ENCODE peak calls at places on chromosomes 7 and 10, in five cellular contexts. One of them, this sample, is unnamed.

GRCh38 chr7:106346678-106347217 is 62.0 kb upstream of the NAMPT start:
- DNase-seq in stimulated activated naive CD4-positive, alpha-beta T cell: peak; percentile 34
- DNase-seq in colonic mucosa: no peak
- DNase-seq in A549: peak; percentile 21
- DNase-seq in iris pigment epithelial cell: peak; percentile 97
- DNase-seq in this sample: no peak

GRCh38 chr10:92690211-92691041 is 671 bp downstream of the HHEX start:
- DNase-seq in iris pigment epithelial cell: peak; percentile 90
- DNase-seq in stimulated activated naive CD4-positive, alpha-beta T cell: no peak
- DNase-seq in A549: peak; percentile 46
- DNase-seq in colonic mucosa: peak; percentile 51
- DNase-seq in this sample: no peak

GRCh38 chr7:30679664-30680063 is 2.6 kb downstream of the CRHR2 start:
- DNase-seq in colonic mucosa: no peak
- DNase-seq in A549: no peak
- DNase-seq in stimulated activated naive CD4-positive, alpha-beta T cell: no peak
- DNase-seq in iris pigment epithelial cell: no peak
- DNase-seq in this sample: no peak

GRCh38 chr7:116242759-116243158 is 32.4 kb downstream of the TES start:
- DNase-seq in colonic mucosa: no peak
- DNase-seq in stimulated activated naive CD4-positive, alpha-beta T cell: no peak
- DNase-seq in iris pigment epithelial cell: no peak
- DNase-seq in A549: no peak
- DNase-seq in this sample: no peak

GRCh38 chr7:147813316-147813715 is 777.2 kb upstream of the C7orf33 start:
- DNase-seq in iris pigment epithelial cell: no peak
- DNase-seq in stimulated activated naive CD4-positive, alpha-beta T cell: no peak
- DNase-seq in A549: no peak
- DNase-seq in colonic mucosa: no peak
- DNase-seq in this sample: no peak

GRCh38 chr7:149027560-149028345 is 552 bp downstream of the PDIA4 start:
- DNase-seq in iris pigment epithelial cell: peak; percentile 23
- DNase-seq in A549: peak; percentile 18
- DNase-seq in stimulated activated naive CD4-positive, alpha-beta T cell: no peak
- DNase-seq in colonic mucosa: peak; percentile 54
- DNase-seq in this sample: no peak

GRCh38 chr7:37007319-37007718 is 283.0 kb upstream of the AOAH start:
- DNase-seq in stimulated activated naive CD4-positive, alpha-beta T cell: no peak
- DNase-seq in colonic mucosa: no peak
- DNase-seq in A549: no peak
- DNase-seq in iris pigment epithelial cell: no peak
- DNase-seq in this sample: no peak

GRCh38 chr10:60460058-60460457 is 70.4 kb upstream of the ANK3 start:
- DNase-seq in stimulated activated naive CD4-positive, alpha-beta T cell: no peak
- DNase-seq in A549: no peak
- DNase-seq in iris pigment epithelial cell: no peak
- DNase-seq in colonic mucosa: no peak
- DNase-seq in this sample: no peak

GRCh38 chr7:130922206-130923112 is 188.5 kb upstream of the KLF14 start:
- DNase-seq in iris pigment epithelial cell: no peak
- DNase-seq in A549: no peak
- DNase-seq in stimulated activated naive CD4-positive, alpha-beta T cell: no peak
- DNase-seq in colonic mucosa: no peak
- DNase-seq in this sample: no peak

GRCh38 chr10:69948261-69948660 is 104.4 kb upstream of the MACROH2A2 start:
- DNase-seq in A549: no peak
- DNase-seq in stimulated activated naive CD4-positive, alpha-beta T cell: no peak
- DNase-seq in colonic mucosa: no peak
- DNase-seq in iris pigment epithelial cell: no peak
- DNase-seq in this sample: peak; percentile 11

GRCh38 chr7:20647908-20648776 is 32.7 kb downstream of the ABCB5 start:
- DNase-seq in colonic mucosa: no peak
- DNase-seq in iris pigment epithelial cell: peak; percentile 10
- DNase-seq in stimulated activated naive CD4-positive, alpha-beta T cell: no peak
- DNase-seq in A549: peak; percentile 44
- DNase-seq in this sample: peak; percentile 14

GRCh38 chr10:114544045-114544659 is 113.9 kb downstream of the ABLIM1 start:
- DNase-seq in stimulated activated naive CD4-positive, alpha-beta T cell: peak; percentile 81
- DNase-seq in A549: no peak
- DNase-seq in iris pigment epithelial cell: no peak
- DNase-seq in colonic mucosa: peak; percentile 62
- DNase-seq in this sample: no peak

GRCh38 chr7:128410092-128410665 is 397 bp upstream of the IMPDH1 start:
- DNase-seq in stimulated activated naive CD4-positive, alpha-beta T cell: no peak
- DNase-seq in colonic mucosa: no peak
- DNase-seq in iris pigment epithelial cell: peak; percentile 94
- DNase-seq in A549: peak; percentile 71
- DNase-seq in this sample: no peak

GRCh38 chr10:131275691-131276090 is 35.8 kb downstream of the TCERG1L start:
- DNase-seq in stimulated activated naive CD4-positive, alpha-beta T cell: no peak
- DNase-seq in colonic mucosa: no peak
- DNase-seq in iris pigment epithelial cell: no peak
- DNase-seq in A549: no peak
- DNase-seq in this sample: no peak

GRCh38 chr10:46247808-46248569 is 38.8 kb upstream of the ANTXRL start:
- DNase-seq in A549: no peak
- DNase-seq in iris pigment epithelial cell: no peak
- DNase-seq in stimulated activated naive CD4-positive, alpha-beta T cell: no peak
- DNase-seq in colonic mucosa: peak; percentile 8
- DNase-seq in this sample: no peak

GRCh38 chr10:110138197-110138812 is 69.1 kb upstream of the MXI1 start:
- DNase-seq in stimulated activated naive CD4-positive, alpha-beta T cell: peak; percentile 61
- DNase-seq in iris pigment epithelial cell: peak; percentile 64
- DNase-seq in colonic mucosa: no peak
- DNase-seq in A549: peak; percentile 53
- DNase-seq in this sample: peak; percentile 34

GRCh38 chr10:79387974-79388850 is 40.9 kb downstream of the PPIF start:
- DNase-seq in iris pigment epithelial cell: no peak
- DNase-seq in stimulated activated naive CD4-positive, alpha-beta T cell: no peak
- DNase-seq in A549: no peak
- DNase-seq in colonic mucosa: peak; percentile 16
- DNase-seq in this sample: no peak

GRCh38 chr7:151206914-151207313 is 3.4 kb downstream of the H2BK1 start:
- DNase-seq in stimulated activated naive CD4-positive, alpha-beta T cell: no peak
- DNase-seq in colonic mucosa: no peak
- DNase-seq in iris pigment epithelial cell: no peak
- DNase-seq in A549: no peak
- DNase-seq in this sample: no peak

GRCh38 chr10:34590802-34591201 is 224.3 kb downstream of the PARD3 start:
- DNase-seq in stimulated activated naive CD4-positive, alpha-beta T cell: no peak
- DNase-seq in A549: no peak
- DNase-seq in iris pigment epithelial cell: no peak
- DNase-seq in colonic mucosa: no peak
- DNase-seq in this sample: no peak

GRCh38 chr7:106841896-106842390 is 23.1 kb upstream of the PIK3CG start:
- DNase-seq in stimulated activated naive CD4-positive, alpha-beta T cell: no peak
- DNase-seq in A549: no peak
- DNase-seq in iris pigment epithelial cell: no peak
- DNase-seq in colonic mucosa: no peak
- DNase-seq in this sample: peak; percentile 34

GRCh38 chr7:88005191-88005590 is 71.1 kb downstream of the ADAM22 start:
- DNase-seq in colonic mucosa: no peak
- DNase-seq in stimulated activated naive CD4-positive, alpha-beta T cell: no peak
- DNase-seq in A549: no peak
- DNase-seq in iris pigment epithelial cell: no peak
- DNase-seq in this sample: no peak

GRCh38 chr7:40879941-40880558 is 745.2 kb downstream of the SUGCT start:
- DNase-seq in stimulated activated naive CD4-positive, alpha-beta T cell: no peak
- DNase-seq in iris pigment epithelial cell: peak; percentile 24
- DNase-seq in colonic mucosa: no peak
- DNase-seq in A549: no peak
- DNase-seq in this sample: no peak

GRCh38 chr10:14602807-14603538 is 171.7 kb downstream of the FAM107B start:
- DNase-seq in stimulated activated naive CD4-positive, alpha-beta T cell: no peak
- DNase-seq in iris pigment epithelial cell: no peak
- DNase-seq in A549: no peak
- DNase-seq in colonic mucosa: no peak
- DNase-seq in this sample: no peak

GRCh38 chr10:14569274-14570060 is 205.2 kb downstream of the FAM107B start:
- DNase-seq in stimulated activated naive CD4-positive, alpha-beta T cell: peak; percentile 66
- DNase-seq in colonic mucosa: peak; percentile 71
- DNase-seq in A549: no peak
- DNase-seq in iris pigment epithelial cell: no peak
- DNase-seq in this sample: no peak

GRCh38 chr7:69652947-69653701 is 54.8 kb downstream of the AUTS2 start:
- DNase-seq in A549: no peak
- DNase-seq in colonic mucosa: no peak
- DNase-seq in stimulated activated naive CD4-positive, alpha-beta T cell: no peak
- DNase-seq in iris pigment epithelial cell: no peak
- DNase-seq in this sample: peak; percentile 10

GRCh38 chr10:56449770-56450169 is 88.7 kb upstream of the ZWINT start:
- DNase-seq in stimulated activated naive CD4-positive, alpha-beta T cell: no peak
- DNase-seq in colonic mucosa: no peak
- DNase-seq in A549: no peak
- DNase-seq in iris pigment epithelial cell: no peak
- DNase-seq in this sample: no peak

GRCh38 chr7:152709307-152710133 is 33.6 kb upstream of the XRCC2 start:
- DNase-seq in iris pigment epithelial cell: peak; percentile 11
- DNase-seq in stimulated activated naive CD4-positive, alpha-beta T cell: no peak
- DNase-seq in A549: no peak
- DNase-seq in colonic mucosa: no peak
- DNase-seq in this sample: no peak

GRCh38 chr10:17409170-17409733 is 45.1 kb downstream of the ST8SIA6 start:
- DNase-seq in stimulated activated naive CD4-positive, alpha-beta T cell: peak; percentile 8
- DNase-seq in A549: no peak
- DNase-seq in colonic mucosa: no peak
- DNase-seq in iris pigment epithelial cell: peak; percentile 11
- DNase-seq in this sample: no peak

GRCh38 chr7:40604601-40605438 is 470.0 kb downstream of the SUGCT start:
- DNase-seq in iris pigment epithelial cell: peak; percentile 63
- DNase-seq in A549: peak; percentile 44
- DNase-seq in stimulated activated naive CD4-positive, alpha-beta T cell: no peak
- DNase-seq in colonic mucosa: peak; percentile 38
- DNase-seq in this sample: peak; percentile 1

GRCh38 chr7:149569025-149569725 is 71.6 kb upstream of the ZNF746 start:
- DNase-seq in A549: no peak
- DNase-seq in colonic mucosa: no peak
- DNase-seq in iris pigment epithelial cell: peak; percentile 83
- DNase-seq in stimulated activated naive CD4-positive, alpha-beta T cell: no peak
- DNase-seq in this sample: no peak

GRCh38 chr10:29470355-29470705 is 164.4 kb downstream of the SVIL start:
- DNase-seq in stimulated activated naive CD4-positive, alpha-beta T cell: no peak
- DNase-seq in iris pigment epithelial cell: no peak
- DNase-seq in colonic mucosa: no peak
- DNase-seq in A549: peak; percentile 21
- DNase-seq in this sample: no peak

GRCh38 chr7:30501264-30501663 is 3.4 kb downstream of the GGCT start:
- DNase-seq in stimulated activated naive CD4-positive, alpha-beta T cell: no peak
- DNase-seq in colonic mucosa: no peak
- DNase-seq in A549: no peak
- DNase-seq in iris pigment epithelial cell: no peak
- DNase-seq in this sample: no peak

GRCh38 chr10:124348801-124349200 is 69.9 kb downstream of the OAT start:
- DNase-seq in colonic mucosa: no peak
- DNase-seq in iris pigment epithelial cell: no peak
- DNase-seq in stimulated activated naive CD4-positive, alpha-beta T cell: no peak
- DNase-seq in A549: no peak
- DNase-seq in this sample: no peak

GRCh38 chr10:3780056-3780765 is 4.8 kb downstream of the KLF6 start:
- DNase-seq in stimulated activated naive CD4-positive, alpha-beta T cell: no peak
- DNase-seq in colonic mucosa: peak; percentile 20
- DNase-seq in iris pigment epithelial cell: peak; percentile 65
- DNase-seq in A549: no peak
- DNase-seq in this sample: no peak

GRCh38 chr7:94451276-94451675 is 56.6 kb downstream of the COL1A2 start:
- DNase-seq in colonic mucosa: no peak
- DNase-seq in iris pigment epithelial cell: no peak
- DNase-seq in A549: no peak
- DNase-seq in stimulated activated naive CD4-positive, alpha-beta T cell: no peak
- DNase-seq in this sample: peak; percentile 31

GRCh38 chr10:88920198-88920597 is 32.4 kb downstream of the ACTA2 start:
- DNase-seq in A549: no peak
- DNase-seq in colonic mucosa: no peak
- DNase-seq in iris pigment epithelial cell: peak; percentile 67
- DNase-seq in stimulated activated naive CD4-positive, alpha-beta T cell: no peak
- DNase-seq in this sample: no peak

GRCh38 chr7:155344270-155344617 is 46.6 kb downstream of the INSIG1 start:
- DNase-seq in iris pigment epithelial cell: no peak
- DNase-seq in A549: no peak
- DNase-seq in stimulated activated naive CD4-positive, alpha-beta T cell: no peak
- DNase-seq in colonic mucosa: no peak
- DNase-seq in this sample: no peak

GRCh38 chr7:45460379-45460778 is 113.8 kb upstream of the ADCY1 start:
- DNase-seq in colonic mucosa: no peak
- DNase-seq in iris pigment epithelial cell: no peak
- DNase-seq in stimulated activated naive CD4-positive, alpha-beta T cell: no peak
- DNase-seq in A549: no peak
- DNase-seq in this sample: no peak

GRCh38 chr7:31734456-31734855 is 47.4 kb downstream of the PPP1R17 start:
- DNase-seq in stimulated activated naive CD4-positive, alpha-beta T cell: no peak
- DNase-seq in A549: no peak
- DNase-seq in iris pigment epithelial cell: no peak
- DNase-seq in colonic mucosa: no peak
- DNase-seq in this sample: no peak